ENCODE peak calls at places on chromosomes 16 and 17, in seven cellular contexts. One of them, this sample, is unnamed.

GRCh38 chr17:78255029-78255656 is 23.7 kb downstream of the TMEM235 start:
- DNase-seq in trophoblast cell: no peak
- DNase-seq in H9: no peak
- DNase-seq in H1: no peak
- DNase-seq in mesendoderm: no peak
- DNase-seq in neuronal stem cell: no peak
- DNase-seq in IMR-90: no peak
- DNase-seq in this sample: no peak

GRCh38 chr17:7992516-7992915 is 9.9 kb upstream of the GUCY2D start:
- DNase-seq in trophoblast cell: peak
- DNase-seq in H9: no peak
- DNase-seq in H1: no peak
- DNase-seq in mesendoderm: peak
- DNase-seq in neuronal stem cell: no peak
- DNase-seq in IMR-90: peak
- DNase-seq in this sample: no peak

GRCh38 chr17:52306314-52306713 is 147.8 kb upstream of the CA10 start:
- DNase-seq in trophoblast cell: no peak
- DNase-seq in H9: no peak
- DNase-seq in H1: no peak
- DNase-seq in mesendoderm: no peak
- DNase-seq in neuronal stem cell: no peak
- DNase-seq in IMR-90: no peak
- DNase-seq in this sample: no peak

GRCh38 chr17:70622382-70623260 is 453.3 kb downstream of the KCNJ2 start:
- DNase-seq in trophoblast cell: peak
- DNase-seq in H9: peak
- DNase-seq in H1: peak
- DNase-seq in mesendoderm: peak
- DNase-seq in neuronal stem cell: peak
- DNase-seq in IMR-90: peak
- DNase-seq in this sample: peak

GRCh38 chr17:77609553-77610517 is 348.7 kb upstream of the TNRC6C start:
- DNase-seq in trophoblast cell: no peak
- DNase-seq in H9: peak
- DNase-seq in H1: peak
- DNase-seq in mesendoderm: no peak
- DNase-seq in neuronal stem cell: no peak
- DNase-seq in IMR-90: no peak
- DNase-seq in this sample: no peak

GRCh38 chr16:53129281-53130192 is 74.7 kb downstream of the CHD9 start:
- DNase-seq in trophoblast cell: no peak
- DNase-seq in H9: no peak
- DNase-seq in H1: no peak
- DNase-seq in mesendoderm: no peak
- DNase-seq in neuronal stem cell: no peak
- DNase-seq in IMR-90: peak
- DNase-seq in this sample: peak

GRCh38 chr16:68626557-68626956 is 18.6 kb upstream of the CDH3 start:
- DNase-seq in trophoblast cell: no peak
- DNase-seq in H9: no peak
- DNase-seq in H1: no peak
- DNase-seq in mesendoderm: no peak
- DNase-seq in neuronal stem cell: no peak
- DNase-seq in IMR-90: no peak
- DNase-seq in this sample: no peak

GRCh38 chr16:87550510-87550961 is 51.8 kb upstream of the JPH3 start:
- DNase-seq in trophoblast cell: no peak
- DNase-seq in H9: peak
- DNase-seq in H1: peak
- DNase-seq in mesendoderm: peak
- DNase-seq in neuronal stem cell: peak
- DNase-seq in IMR-90: no peak
- DNase-seq in this sample: no peak

GRCh38 chr16:86942469-86943175 is 364.3 kb downstream of the FOXL1 start:
- DNase-seq in trophoblast cell: no peak
- DNase-seq in H9: no peak
- DNase-seq in H1: no peak
- DNase-seq in mesendoderm: no peak
- DNase-seq in neuronal stem cell: no peak
- DNase-seq in IMR-90: no peak
- DNase-seq in this sample: peak

GRCh38 chr17:80367510-80367909 is 47.5 kb upstream of the ENDOV start:
- DNase-seq in trophoblast cell: no peak
- DNase-seq in H9: no peak
- DNase-seq in H1: no peak
- DNase-seq in mesendoderm: no peak
- DNase-seq in neuronal stem cell: no peak
- DNase-seq in IMR-90: no peak
- DNase-seq in this sample: no peak

GRCh38 chr17:61411114-61411943 is 11.7 kb downstream of the TBX2 start:
- DNase-seq in trophoblast cell: no peak
- DNase-seq in H9: peak
- DNase-seq in H1: peak
- DNase-seq in mesendoderm: peak
- DNase-seq in neuronal stem cell: peak
- DNase-seq in IMR-90: peak
- DNase-seq in this sample: peak

GRCh38 chr16:46853713-46854443 is 22.9 kb upstream of the C16orf87 start:
- DNase-seq in trophoblast cell: peak
- DNase-seq in H9: peak
- DNase-seq in H1: peak
- DNase-seq in mesendoderm: peak
- DNase-seq in neuronal stem cell: peak
- DNase-seq in IMR-90: peak
- DNase-seq in this sample: peak

GRCh38 chr16:56347670-56348069 is 77.7 kb downstream of the AMFR start:
- DNase-seq in trophoblast cell: no peak
- DNase-seq in H9: no peak
- DNase-seq in H1: no peak
- DNase-seq in mesendoderm: no peak
- DNase-seq in neuronal stem cell: no peak
- DNase-seq in IMR-90: no peak
- DNase-seq in this sample: no peak

GRCh38 chr17:50101346-50102163 is 6.4 kb downstream of the PDK2 start:
- DNase-seq in trophoblast cell: no peak
- DNase-seq in H9: peak
- DNase-seq in H1: no peak
- DNase-seq in mesendoderm: peak
- DNase-seq in neuronal stem cell: no peak
- DNase-seq in IMR-90: peak
- DNase-seq in this sample: peak

GRCh38 chr17:69651921-69652320 is 237.4 kb downstream of the MAP2K6 start:
- DNase-seq in trophoblast cell: no peak
- DNase-seq in H9: no peak
- DNase-seq in H1: no peak
- DNase-seq in mesendoderm: no peak
- DNase-seq in neuronal stem cell: no peak
- DNase-seq in IMR-90: no peak
- DNase-seq in this sample: no peak

GRCh38 chr16:14448874-14449273 is 181.2 kb downstream of the PARN start:
- DNase-seq in trophoblast cell: no peak
- DNase-seq in H9: no peak
- DNase-seq in H1: no peak
- DNase-seq in mesendoderm: no peak
- DNase-seq in neuronal stem cell: no peak
- DNase-seq in IMR-90: no peak
- DNase-seq in this sample: no peak

GRCh38 chr16:21208831-21209230 is 2.5 kb downstream of the ZP2 start:
- DNase-seq in trophoblast cell: no peak
- DNase-seq in H9: no peak
- DNase-seq in H1: no peak
- DNase-seq in mesendoderm: no peak
- DNase-seq in neuronal stem cell: no peak
- DNase-seq in IMR-90: no peak
- DNase-seq in this sample: no peak

GRCh38 chr16:21211486-21211885 is at the start of gene ZP2:
- DNase-seq in trophoblast cell: no peak
- DNase-seq in H9: no peak
- DNase-seq in H1: no peak
- DNase-seq in mesendoderm: no peak
- DNase-seq in neuronal stem cell: no peak
- DNase-seq in IMR-90: no peak
- DNase-seq in this sample: no peak

GRCh38 chr16:21218135-21218534 is 6.8 kb upstream of the ZP2 start:
- DNase-seq in trophoblast cell: no peak
- DNase-seq in H9: no peak
- DNase-seq in H1: no peak
- DNase-seq in mesendoderm: no peak
- DNase-seq in neuronal stem cell: no peak
- DNase-seq in IMR-90: no peak
- DNase-seq in this sample: no peak

GRCh38 chr16:21217121-21217520 is 5.7 kb upstream of the ZP2 start:
- DNase-seq in trophoblast cell: no peak
- DNase-seq in H9: no peak
- DNase-seq in H1: no peak
- DNase-seq in mesendoderm: no peak
- DNase-seq in neuronal stem cell: no peak
- DNase-seq in IMR-90: no peak
- DNase-seq in this sample: no peak

DNA sequence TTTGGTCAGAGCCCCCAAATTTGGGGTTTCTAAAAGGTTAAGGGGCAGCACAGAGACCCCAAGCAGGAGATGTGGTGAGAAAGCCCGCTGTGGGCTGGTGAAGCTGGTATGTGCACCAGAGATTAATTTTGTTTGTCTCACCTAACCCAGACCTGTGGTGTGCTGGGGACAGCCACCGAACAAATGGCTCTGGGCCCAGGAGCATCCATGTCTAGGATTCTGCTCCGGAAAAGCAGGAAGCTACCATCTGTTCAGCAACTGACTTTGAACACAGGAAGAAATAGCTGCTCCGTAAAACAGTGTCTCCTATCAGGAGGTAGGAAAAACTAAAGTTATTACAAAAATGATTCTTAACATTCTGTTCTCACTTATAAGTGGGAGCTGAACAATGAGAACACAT is 2.7 kb upstream of the ZP2 start:
- DNase-seq in trophoblast cell: no peak
- DNase-seq in H9: no peak
- DNase-seq in H1: no peak
- DNase-seq in mesendoderm: no peak
- DNase-seq in neuronal stem cell: no peak
- DNase-seq in IMR-90: no peak
- DNase-seq in this sample: no peak
- H3K18ac ChIP-seq in trophoblast cell: no peak
- H3K18ac ChIP-seq in H9: no peak
- H3K18ac ChIP-seq in H1: no peak
- H3K18ac ChIP-seq in mesendoderm: no peak
- H3K18ac ChIP-seq in neuronal stem cell: no peak
- H3K18ac ChIP-seq in IMR-90: no peak
- H3K18ac ChIP-seq in this sample: no peak

DNA sequence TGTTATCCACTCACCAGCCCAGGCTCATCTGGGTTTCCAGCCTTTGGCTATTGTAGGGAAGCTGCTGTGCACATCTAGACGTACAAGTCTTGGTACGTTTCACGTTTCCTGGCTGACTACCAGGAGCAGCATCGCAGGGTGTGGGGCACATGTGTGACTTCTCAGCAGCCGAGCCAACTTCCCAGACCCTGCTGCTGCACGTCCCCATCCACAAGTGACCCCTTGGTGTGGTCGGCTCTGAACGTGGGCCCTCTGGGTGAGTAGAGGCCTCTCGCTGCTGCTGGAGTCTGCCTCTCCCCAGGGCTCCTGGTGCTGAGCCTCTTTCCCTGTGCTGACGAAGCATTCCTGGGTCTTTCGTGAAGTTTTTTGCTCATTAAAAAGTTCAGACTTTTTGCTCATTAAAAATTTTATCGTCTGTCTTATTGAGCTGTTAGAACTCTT is 70.2 kb upstream of the ZNF750 start:
- DNase-seq in trophoblast cell: no peak
- DNase-seq in H9: no peak
- DNase-seq in H1: no peak
- DNase-seq in mesendoderm: no peak
- DNase-seq in neuronal stem cell: no peak
- DNase-seq in IMR-90: no peak
- DNase-seq in this sample: no peak
- H3K18ac ChIP-seq in trophoblast cell: no peak
- H3K18ac ChIP-seq in H9: no peak
- H3K18ac ChIP-seq in H1: no peak
- H3K18ac ChIP-seq in mesendoderm: no peak
- H3K18ac ChIP-seq in neuronal stem cell: no peak
- H3K18ac ChIP-seq in IMR-90: no peak
- H3K18ac ChIP-seq in this sample: no peak

GRCh38 chr17:73492802-73493139 is 151.5 kb downstream of the SDK2 start:
- DNase-seq in trophoblast cell: no peak
- DNase-seq in H9: peak
- DNase-seq in H1: no peak
- DNase-seq in mesendoderm: peak
- DNase-seq in neuronal stem cell: no peak
- DNase-seq in IMR-90: no peak
- DNase-seq in this sample: no peak

GRCh38 chr17:73490851-73491250 is 153.4 kb downstream of the SDK2 start:
- DNase-seq in trophoblast cell: no peak
- DNase-seq in H9: no peak
- DNase-seq in H1: no peak
- DNase-seq in mesendoderm: no peak
- DNase-seq in neuronal stem cell: no peak
- DNase-seq in IMR-90: no peak
- DNase-seq in this sample: no peak

GRCh38 chr17:73489991-73490390 is 154.3 kb downstream of the SDK2 start:
- DNase-seq in trophoblast cell: no peak
- DNase-seq in H9: no peak
- DNase-seq in H1: no peak
- DNase-seq in mesendoderm: no peak
- DNase-seq in neuronal stem cell: no peak
- DNase-seq in IMR-90: no peak
- DNase-seq in this sample: no peak

GRCh38 chr17:73492125-73492801 is 152.0 kb downstream of the SDK2 start:
- DNase-seq in trophoblast cell: no peak
- DNase-seq in H9: no peak
- DNase-seq in H1: no peak
- DNase-seq in mesendoderm: peak
- DNase-seq in neuronal stem cell: no peak
- DNase-seq in IMR-90: no peak
- DNase-seq in this sample: no peak

DNA sequence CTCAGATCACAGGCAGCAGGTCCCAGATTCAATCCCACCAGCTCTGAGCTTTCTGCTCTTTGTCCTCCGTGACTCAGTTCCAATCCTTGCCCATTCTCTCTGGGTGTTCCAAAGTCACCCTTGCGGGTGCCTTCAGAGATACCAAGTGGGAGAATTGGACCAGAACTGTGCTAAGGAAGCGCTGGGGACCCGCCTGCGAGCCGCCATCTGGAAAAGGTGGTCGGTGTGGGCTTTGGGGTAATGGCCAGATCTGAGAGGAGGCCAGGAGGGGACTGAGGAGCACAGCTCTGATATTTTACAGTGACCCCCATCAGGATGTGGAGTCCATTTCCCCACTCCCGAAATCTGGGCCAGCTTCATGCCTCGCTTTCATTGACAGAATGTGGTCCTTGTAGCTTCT is 152.6 kb downstream of the SDK2 start:
- DNase-seq in trophoblast cell: no peak
- DNase-seq in H9: no peak
- DNase-seq in H1: no peak
- DNase-seq in mesendoderm: no peak
- DNase-seq in neuronal stem cell: no peak
- DNase-seq in IMR-90: no peak
- DNase-seq in this sample: no peak
- H3K18ac ChIP-seq in trophoblast cell: no peak
- H3K18ac ChIP-seq in H9: no peak
- H3K18ac ChIP-seq in H1: no peak
- H3K18ac ChIP-seq in mesendoderm: peak
- H3K18ac ChIP-seq in neuronal stem cell: no peak
- H3K18ac ChIP-seq in IMR-90: no peak
- H3K18ac ChIP-seq in this sample: no peak

GRCh38 chr16:11245988-11246387 is 10.0 kb downstream of the SOCS1 start:
- DNase-seq in trophoblast cell: no peak
- DNase-seq in H9: no peak
- DNase-seq in H1: no peak
- DNase-seq in mesendoderm: no peak
- DNase-seq in neuronal stem cell: no peak
- DNase-seq in IMR-90: no peak
- DNase-seq in this sample: no peak
- H3K18ac ChIP-seq in trophoblast cell: no peak
- H3K18ac ChIP-seq in H9: no peak
- H3K18ac ChIP-seq in H1: no peak
- H3K18ac ChIP-seq in mesendoderm: no peak
- H3K18ac ChIP-seq in neuronal stem cell: no peak
- H3K18ac ChIP-seq in IMR-90: no peak
- H3K18ac ChIP-seq in this sample: no peak